ENCODE peak calls at places on chromosomes 12 and 14, in seven cellular contexts. G, S, C, O, E, J and Q are unnamed samples.

GRCh38 chr12:34390846-34391700 is 368.8 kb downstream of the ALG10 start:
- DNase-seq in G (no peak), C (no peak), S (no peak), O (no peak), J (no peak), E (no peak), Q (no peak)

GRCh38 chr12:40692617-40693502 is 621 bp downstream of the CNTN1 start:
- DNase-seq in S (no peak), J (no peak), G (no peak), E (no peak), C (no peak), O (no peak), Q (no peak)

GRCh38 chr14:102916347-102917055 is 6.0 kb upstream of the AMN start:
- DNase-seq in C (no peak), O (no peak), G (no peak), E (no peak), J (no peak), S (no peak), Q (no peak)

GRCh38 chr14:85528080-85528881 is 1.7 kb upstream of the FLRT2 start:
- DNase-seq in S (peak; percentile 93), E (peak; percentile 23), O (no peak), J (no peak), G (no peak), C (peak; percentile 41), Q (peak; percentile 62)

GRCh38 chr12:89733579-89734201 is 25.1 kb upstream of the ATP2B1 start:
- DNase-seq in O (peak; percentile 8), J (no peak), E (no peak), C (no peak), G (peak; percentile 54), S (peak; percentile 98), Q (peak; percentile 56)

GRCh38 chr12:26938660-26939185 is 453 bp downstream of the FGFR1OP2 start:
- DNase-seq in C (peak; percentile 35), J (no peak), O (no peak), G (no peak), S (no peak), E (no peak), Q (no peak)

GRCh38 chr14:50559990-50560928 is at the start of gene ATL1:
- DNase-seq in E (peak; percentile 45), S (peak; percentile 76), G (peak; percentile 45), C (no peak), O (peak; percentile 22), J (peak; percentile 68), Q (no peak)

GRCh38 chr14:100708349-100709217 is 18.1 kb upstream of the DLK1 start:
- DNase-seq in G (no peak), E (no peak), J (peak; percentile 56), S (peak; percentile 74), C (peak; percentile 37), O (no peak), Q (no peak)

GRCh38 chr14:106551265-106551664 is 1024.9 kb downstream of the TMEM121 start:
- DNase-seq in G (no peak), O (no peak), J (no peak), S (no peak), E (no peak), C (no peak), Q (no peak)

GRCh38 chr14:49189381-49189780 is 396.8 kb downstream of the RPS29 start:
- DNase-seq in O (no peak), G (no peak), E (no peak), S (no peak), J (no peak), C (no peak), Q (no peak)

GRCh38 chr12:62435337-62436163 is 31.1 kb upstream of the MON2 start:
- DNase-seq in E (no peak), J (peak; percentile 52), C (peak; percentile 58), G (peak; percentile 49), S (peak; percentile 74), O (peak; percentile 35), Q (peak; percentile 35)

GRCh38 chr12:16300706-16301105 is 23.2 kb upstream of the SLC15A5 start:
- DNase-seq in J (no peak), G (no peak), S (no peak), E (no peak), C (no peak), O (no peak), Q (no peak)

GRCh38 chr14:95256011-95256775 is 63.5 kb downstream of the CLMN start:
- DNase-seq in C (no peak), E (no peak), S (no peak), J (no peak), O (no peak), G (no peak), Q (peak; percentile 83)

GRCh38 chr14:77084991-77085390 is 13.1 kb upstream of the CIPC start:
- DNase-seq in O (no peak), S (no peak), J (no peak), C (no peak), G (no peak), E (no peak), Q (no peak)

GRCh38 chr14:105389534-105389933 is 8.8 kb upstream of the TEX22 start:
- DNase-seq in C (no peak), J (no peak), O (no peak), S (no peak), E (no peak), G (no peak), Q (no peak)

GRCh38 chr14:105495990-105496830 is 5.2 kb downstream of the TEDC1 start:
- DNase-seq in J (no peak), O (no peak), S (no peak), C (peak; percentile 85), G (no peak), E (no peak), Q (no peak)

GRCh38 chr12:124365726-124366430 is 71.0 kb downstream of the RFLNA start:
- DNase-seq in S (no peak), C (no peak), G (no peak), E (no peak), J (no peak), O (no peak), Q (no peak)

GRCh38 chr12:120013659-120014380 is 24.8 kb downstream of the BICDL1 start:
- DNase-seq in S (no peak), J (no peak), O (peak; percentile 32), E (no peak), C (peak; percentile 78), G (no peak), Q (no peak)

GRCh38 chr12:77494306-77494705 is 336.4 kb upstream of the NAV3 start:
- DNase-seq in J (no peak), C (no peak), E (no peak), O (no peak), S (peak; percentile 8), G (no peak), Q (no peak)

GRCh38 chr14:65850429-65851145 is 438.1 kb downstream of the FUT8 start:
- DNase-seq in G (no peak), E (no peak), C (no peak), S (no peak), O (no peak), J (peak; percentile 14), Q (no peak)

GRCh38 chr14:49940805-49941421 is 48.0 kb downstream of the ARF6 start:
- DNase-seq in S (no peak), E (no peak), O (no peak), C (no peak), J (no peak), G (no peak), Q (no peak)

GRCh38 chr14:93733646-93734045 is 54.6 kb downstream of the PRIMA1 start:
- DNase-seq in C (no peak), O (no peak), E (no peak), S (no peak), G (no peak), J (no peak), Q (no peak)

GRCh38 chr12:48956279-48957140 is 777 bp downstream of the ARF3 start:
- DNase-seq in G (peak; percentile 89), S (peak; percentile 97), J (peak; percentile 84), O (peak; percentile 91), C (peak; percentile 68), E (peak; percentile 62), Q (peak; percentile 95)

GRCh38 chr12:65510584-65511050 is 232.1 kb downstream of the MSRB3 start:
- DNase-seq in C (peak; percentile 88), S (peak; percentile 70), O (no peak), G (no peak), J (peak; percentile 30), E (no peak), Q (no peak)

GRCh38 chr14:43471595-43471994 is 1035.5 kb downstream of the FSCB start:
- DNase-seq in C (no peak), G (no peak), J (no peak), O (no peak), S (no peak), E (no peak), Q (no peak)

GRCh38 chr12:45660330-45660729 is 69.2 kb upstream of the ARID2 start:
- DNase-seq in S (peak; percentile 86), E (no peak), G (peak; percentile 37), C (no peak), O (peak; percentile 29), J (no peak), Q (peak; percentile 37)

GRCh38 chr14:58395815-58396626 is at the start of gene TOMM20L:
- DNase-seq in G (peak; percentile 4), J (peak; percentile 80), S (peak; percentile 45), E (peak; percentile 6), C (peak; percentile 72), O (peak; percentile 67), Q (peak; percentile 14)
- TF ChIP-seq CTCF in G (peak; percentile 48), J (peak; percentile 89), S (peak; percentile 51), E (peak; percentile 91), C (peak; percentile 73), O (peak; percentile 40), Q (no peak)

DNA sequence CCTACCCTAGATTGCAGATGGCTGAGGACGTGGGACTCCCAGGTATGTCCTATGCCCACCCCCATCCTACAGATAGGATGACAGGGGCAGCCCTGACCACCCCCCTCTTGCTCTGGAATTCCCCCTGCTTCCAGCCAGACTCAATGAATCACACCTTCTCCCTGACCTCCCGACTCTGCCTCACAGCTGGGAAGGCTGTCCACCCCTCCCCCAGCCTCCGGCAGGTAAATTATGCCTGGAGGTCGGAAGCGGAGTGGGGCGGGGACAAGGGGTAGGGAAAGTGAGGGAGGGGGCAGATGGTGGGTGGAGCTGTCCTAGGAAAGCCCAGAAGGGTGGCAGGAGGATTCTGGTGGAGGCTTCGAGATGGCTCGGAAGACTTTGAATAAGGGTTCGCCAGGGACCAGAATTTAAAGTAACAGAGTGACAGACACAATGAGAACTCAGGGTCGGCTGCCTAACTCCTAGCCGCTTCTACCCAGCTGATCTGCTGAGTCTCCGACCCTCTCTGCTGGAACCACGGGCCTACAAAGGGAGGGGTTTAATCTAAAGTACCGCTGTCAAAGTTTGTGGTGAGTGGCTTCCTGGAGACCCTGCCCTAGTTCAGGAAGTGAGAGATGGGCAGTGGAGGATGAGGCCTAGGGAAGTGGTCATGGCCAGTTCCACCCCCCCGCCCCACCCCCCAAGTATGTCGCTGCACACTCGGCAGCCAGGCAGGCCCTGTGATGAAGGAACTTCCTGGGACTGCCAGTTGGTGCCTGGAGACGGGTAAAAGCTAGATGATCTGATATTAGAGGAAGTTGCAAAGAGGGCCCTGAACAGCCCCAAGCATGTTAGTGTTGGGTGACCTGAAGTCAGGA is 4.2 kb downstream of the PLEKHG3 start:
- DNase-seq in E (peak; percentile 34), C (no peak), J (no peak), S (no peak), O (no peak), G (no peak), Q (peak; percentile 74)
- H3K4me3 ChIP-seq in E (peak overlapping the region; percentile 11), C (no peak overlapping the region), J (no peak overlapping the region), S (no peak overlapping the region), O (no peak overlapping the region), G (no peak overlapping the region), Q (peak overlapping the region; percentile 26)

GRCh38 chr12:113155060-113155459 is 5.5 kb downstream of the CFAP73 start:
- DNase-seq in G (no peak), J (no peak), E (no peak), S (no peak), O (no peak), C (no peak), Q (no peak)
- H3K27me3 ChIP-seq in G (peaks cover 40% of the 10 kb centered on the region), J (peaks cover 51% of the 10 kb centered on the region), E (peaks cover 52% of the 10 kb centered on the region), S (peaks cover 25% of the 10 kb centered on the region), O (peaks cover 11% of the 10 kb centered on the region), C (no peaks in the 10 kb centered on the region), Q (peaks cover 34% of the 10 kb centered on the region)

GRCh38 chr12:122946690-122947271 is 19.5 kb downstream of the ABCB9 start:
- DNase-seq in O (peak; percentile 54), S (peak; percentile 99), E (peak; percentile 78), C (peak; percentile 85), G (peak; percentile 97), J (peak; percentile 88), Q (peak; percentile 99)
- TF ChIP-seq CTCF in O (peak; percentile 48), S (peak; percentile 32), E (no peak), C (peak; percentile 38), G (peak; percentile 49), J (peak; percentile 18), Q (peak; percentile 54)